ENCODE peak calls at places on chromosomes 5 and 9, in seven cellular contexts. F is cardiac fibroblast; X is AG09309; M is NCI-H226; K is stimulated activated CD4-positive, alpha-beta T cell treated with anti-CD3 and anti-CD28 coated beads, Interleukin-2, amount 100 ng/mL, for 48 hours; O is fibroblast of pulmonary artery; N is fibroblast of the aortic adventitia. Z is an unnamed sample.

GRCh38 chr9:114789006-114789405 is 16.8 kb downstream of the TNFSF15 start:
- DNase-seq in O (no peak), X (no peak), N (peak; percentile 13), M (no peak), F (no peak), K (no peak), Z (no peak)

GRCh38 chr9:81082251-81082650 is 607.1 kb downstream of the TLE1 start:
- DNase-seq in K (no peak), N (peak; percentile 14), F (no peak), X (peak; percentile 25), M (peak; percentile 6), O (no peak), Z (peak; percentile 22)

GRCh38 chr5:106521701-106522100 is 1149.0 kb downstream of the EFNA5 start:
- DNase-seq in K (no peak), O (peak; percentile 81), N (peak; percentile 40), X (no peak), F (peak; percentile 26), M (peak; percentile 63), Z (peak; percentile 70)

GRCh38 chr5:130571076-130571475 is 594.0 kb downstream of the HINT1 start:
- DNase-seq in F (peak; percentile 47), M (no peak), X (no peak), N (no peak), K (no peak), O (peak; percentile 77), Z (peak; percentile 3)

GRCh38 chr5:11150976-11151375 is 389.9 kb upstream of the DAP start:
- DNase-seq in F (no peak), N (no peak), X (no peak), M (no peak), K (no peak), O (no peak), Z (no peak)

GRCh38 chr5:62306494-62307363 is 723 bp downstream of the KIF2A start:
- DNase-seq in N (peak; percentile 34), F (peak; percentile 53), O (peak; percentile 46), M (peak; percentile 18), K (peak; percentile 46), X (no peak), Z (peak; percentile 48)

GRCh38 chr5:116502616-116503015 is 72.0 kb downstream of the SEMA6A start:
- DNase-seq in K (no peak), M (peak; percentile 80), X (no peak), O (peak; percentile 49), N (peak; percentile 28), F (peak; percentile 57), Z (no peak)

GRCh38 chr9:127694890-127695735 is 11.7 kb upstream of the CFAP157 start:
- DNase-seq in F (no peak), M (no peak), X (peak; percentile 40), N (peak; percentile 7), K (no peak), O (no peak), Z (no peak)

GRCh38 chr5:94793113-94793815 is 174.8 kb downstream of the SLF1 start:
- DNase-seq in X (peak; percentile 67), F (peak; percentile 67), N (peak; percentile 77), M (peak; percentile 55), K (no peak), O (peak; percentile 86), Z (peak; percentile 95)

GRCh38 chr5:133357758-133358157 is 254.6 kb downstream of the FSTL4 start:
- DNase-seq in N (no peak), F (no peak), X (no peak), M (no peak), O (no peak), K (no peak), Z (no peak)

GRCh38 chr9:77543131-77543822 is 104.8 kb downstream of the GNA14 start:
- DNase-seq in K (no peak), O (no peak), X (no peak), M (no peak), N (no peak), F (no peak), Z (no peak)

GRCh38 chr9:105295986-105296385 is 51.5 kb downstream of the SLC44A1 start:
- DNase-seq in X (no peak), O (peak; percentile 34), K (no peak), F (peak; percentile 37), N (peak; percentile 22), M (no peak), Z (no peak)

GRCh38 chr5:123814796-123815479 is 303.0 kb downstream of the CSNK1G3 start:
- DNase-seq in N (peak; percentile 39), X (no peak), O (peak; percentile 3), K (no peak), F (peak; percentile 16), M (no peak), Z (no peak)

GRCh38 chr9:76136986-76137385 is 246.5 kb downstream of the PCSK5 start:
- DNase-seq in M (peak; percentile 64), X (peak; percentile 5), N (peak; percentile 64), F (peak; percentile 55), K (no peak), O (peak; percentile 65), Z (peak; percentile 26)

GRCh38 chr9:127522727-127523126 is 71.4 kb downstream of the LRSAM1 start:
- DNase-seq in K (no peak), O (no peak), M (peak; percentile 88), X (no peak), N (no peak), F (no peak), Z (peak; percentile 33)

GRCh38 chr5:172858990-172859811 is 25.1 kb downstream of the ERGIC1 start:
- DNase-seq in F (peak; percentile 86), X (no peak), K (no peak), M (peak; percentile 39), O (peak; percentile 79), N (peak; percentile 86), Z (peak; percentile 97)

GRCh38 chr5:172004824-172005237 is 1.6 kb downstream of the FBXW11 start:
- DNase-seq in M (no peak), F (peak; percentile 11), N (peak; percentile 35), O (no peak), K (no peak), X (no peak), Z (peak; percentile 41)

GRCh38 chr5:2017540-2018389 is 135.0 kb upstream of the IRX4 start:
- DNase-seq in M (no peak), K (peak; percentile 32), F (peak; percentile 17), N (peak; percentile 23), O (peak; percentile 41), X (no peak), Z (no peak)

GRCh38 chr5:173623296-173623771 is 6.9 kb upstream of the BOD1 start:
- DNase-seq in N (no peak), K (no peak), X (no peak), M (no peak), F (no peak), O (no peak), Z (no peak)

GRCh38 chr9:33139421-33140228 is 27.5 kb downstream of the B4GALT1 start:
- DNase-seq in X (peak; percentile 89), N (peak; percentile 95), O (peak; percentile 95), F (peak; percentile 97), K (no peak), M (no peak), Z (peak; percentile 86)

GRCh38 chr9:115837618-115838017 is 316.0 kb upstream of the PAPPA start:
- DNase-seq in X (no peak), O (no peak), N (no peak), F (no peak), K (no peak), M (no peak), Z (no peak)

GRCh38 chr5:154557548-154557947 is 79.5 kb upstream of the HAND1 start:
- DNase-seq in X (no peak), M (no peak), N (no peak), F (no peak), O (no peak), K (no peak), Z (no peak)

GRCh38 chr5:134432677-134433359 is 21.1 kb upstream of the CDKN2AIPNL start:
- DNase-seq in N (no peak), F (peak; percentile 16), X (no peak), O (peak; percentile 56), M (no peak), K (no peak), Z (no peak)